ENCODE peak calls at places on chromosome 21, in ten cellular contexts. R, Y, P, T, U, K, Q, E, F and H are unnamed samples.

GRCh38 chr21:46366091-46366490 is 42.1 kb downstream of the PCNT start:
- DNase-seq in R (no peak), Y (no peak), P (no peak), T (no peak), U (no peak), K (no peak), Q (no peak), E (no peak), F (no peak), H (no peak)

GRCh38 chr21:42202321-42202720 is 16.6 kb upstream of the ABCG1 start:
- DNase-seq in R (no peak), Y (no peak), P (no peak), T (no peak), U (no peak), K (no peak), Q (peak), E (no peak), F (no peak), H (no peak)

GRCh38 chr21:15659768-15660423 is 69.9 kb upstream of the USP25 start:
- DNase-seq in R (peak), Y (no peak), P (no peak), T (no peak), U (no peak), K (no peak), Q (no peak), E (peak), F (no peak), H (no peak)

GRCh38 chr21:44572959-44573583 is 458 bp upstream of the KRTAP10-4 start:
- DNase-seq in R (peak), Y (no peak), P (no peak), T (no peak), U (no peak), K (no peak), Q (no peak), E (no peak), F (no peak), H (no peak)

GRCh38 chr21:33367309-33367973 is 35.8 kb upstream of the IFNGR2 start:
- DNase-seq in R (no peak), Y (no peak), P (no peak), T (no peak), U (no peak), K (no peak), Q (no peak), E (peak), F (no peak), H (no peak)

GRCh38 chr21:24045775-24046215 is 1561.5 kb downstream of the MRPL39 start:
- DNase-seq in R (peak), Y (peak), P (no peak), T (peak), U (peak), K (peak), Q (peak), E (peak), F (peak), H (peak)

GRCh38 chr21:24444736-24445135 is 1162.5 kb downstream of the MRPL39 start:
- DNase-seq in R (no peak), Y (no peak), P (no peak), T (no peak), U (no peak), K (no peak), Q (no peak), E (no peak), F (no peak), H (no peak)

GRCh38 chr21:23601549-23601948 is 2005.7 kb downstream of the MRPL39 start:
- DNase-seq in R (no peak), Y (no peak), P (no peak), T (no peak), U (no peak), K (no peak), Q (no peak), E (no peak), F (no peak), H (no peak)

GRCh38 chr21:45875416-45875760 is 106.2 kb upstream of the COL6A1 start:
- DNase-seq in R (no peak), Y (no peak), P (no peak), T (no peak), U (no peak), K (no peak), Q (no peak), E (no peak), F (no peak), H (no peak)

GRCh38 chr21:29145354-29145782 is 14.9 kb downstream of the MAP3K7CL start:
- DNase-seq in R (peak), Y (peak), P (no peak), T (peak), U (no peak), K (peak), Q (peak), E (peak), F (peak), H (peak)

GRCh38 chr21:43734830-43735229 is 15.9 kb downstream of the PDXK start:
- DNase-seq in R (no peak), Y (no peak), P (no peak), T (no peak), U (peak), K (no peak), Q (peak), E (peak), F (peak), H (peak)

GRCh38 chr21:45300786-45301520 is 13.3 kb upstream of the POFUT2 start:
- DNase-seq in R (no peak), Y (no peak), P (no peak), T (no peak), U (no peak), K (no peak), Q (no peak), E (no peak), F (no peak), H (no peak)

GRCh38 chr21:46154155-46154954 is 1.0 kb downstream of the FTCD start:
- DNase-seq in R (no peak), Y (no peak), P (no peak), T (peak), U (peak), K (no peak), Q (no peak), E (no peak), F (no peak), H (no peak)

GRCh38 chr21:44702111-44702972 is 5.4 kb downstream of the KRTAP10-12 start:
- DNase-seq in R (no peak), Y (no peak), P (no peak), T (no peak), U (no peak), K (no peak), Q (no peak), E (no peak), F (no peak), H (no peak)

GRCh38 chr21:46124926-46125845 is 27.3 kb downstream of the COL6A2 start:
- DNase-seq in R (no peak), Y (no peak), P (peak), T (peak), U (peak), K (no peak), Q (no peak), E (peak), F (no peak), H (no peak)

GRCh38 chr21:15617968-15618367 is 111.8 kb upstream of the USP25 start:
- DNase-seq in R (no peak), Y (no peak), P (no peak), T (no peak), U (no peak), K (no peak), Q (peak), E (peak), F (peak), H (peak)

GRCh38 chr21:42309753-42310213 is 5.4 kb downstream of the TFF3 start:
- DNase-seq in R (no peak), Y (no peak), P (peak), T (no peak), U (peak), K (no peak), Q (peak), E (peak), F (peak), H (peak)

GRCh38 chr21:31656199-31657095 is 3.0 kb upstream of the SOD1 start:
- DNase-seq in R (no peak), Y (no peak), P (no peak), T (no peak), U (no peak), K (no peak), Q (no peak), E (peak), F (peak), H (peak)

GRCh38 chr21:27761623-27762022 is 794.7 kb upstream of the ADAMTS5 start:
- DNase-seq in R (no peak), Y (no peak), P (no peak), T (no peak), U (no peak), K (no peak), Q (no peak), E (no peak), F (no peak), H (no peak)

GRCh38 chr21:42313501-42313969 is 1.7 kb downstream of the TFF3 start:
- DNase-seq in R (no peak), Y (no peak), P (no peak), T (no peak), U (peak), K (no peak), Q (no peak), E (no peak), F (peak), H (peak)

GRCh38 chr21:44057055-44057454 is 44.9 kb downstream of the TRAPPC10 start:
- DNase-seq in R (no peak), Y (no peak), P (no peak), T (no peak), U (no peak), K (no peak), Q (no peak), E (no peak), F (no peak), H (no peak)

GRCh38 chr21:42118901-42119300 is 47.8 kb downstream of the UMODL1 start:
- DNase-seq in R (no peak), Y (no peak), P (no peak), T (no peak), U (no peak), K (no peak), Q (no peak), E (peak), F (no peak), H (no peak)

GRCh38 chr21:38773108-38774061 is 32.3 kb upstream of the ETS2 start:
- DNase-seq in R (peak), Y (peak), P (no peak), T (peak), U (no peak), K (peak), Q (peak), E (peak), F (peak), H (peak)

GRCh38 chr21:38438476-38438893 is 59.8 kb downstream of the ERG start:
- DNase-seq in R (peak), Y (no peak), P (no peak), T (peak), U (no peak), K (peak), Q (peak), E (peak), F (peak), H (peak)

GRCh38 chr21:42411891-42412635 is 8.4 kb downstream of the UBASH3A start:
- DNase-seq in R (no peak), Y (no peak), P (peak), T (no peak), U (no peak), K (no peak), Q (peak), E (no peak), F (peak), H (peak)

GRCh38 chr21:16851054-16851453 is 661.8 kb upstream of the CXADR start:
- DNase-seq in R (no peak), Y (no peak), P (no peak), T (no peak), U (no peak), K (no peak), Q (no peak), E (no peak), F (no peak), H (no peak)

GRCh38 chr21:42414928-42415769 is 11.4 kb downstream of the UBASH3A start:
- DNase-seq in R (no peak), Y (no peak), P (peak), T (no peak), U (peak), K (no peak), Q (peak), E (peak), F (peak), H (peak)

GRCh38 chr21:23686737-23687136 is 1920.5 kb downstream of the MRPL39 start:
- DNase-seq in R (no peak), Y (no peak), P (no peak), T (no peak), U (no peak), K (no peak), Q (no peak), E (no peak), F (no peak), H (no peak)

GRCh38 chr21:40053007-40053406 is 185.8 kb downstream of the PCP4 start:
- DNase-seq in R (no peak), Y (peak), P (no peak), T (peak), U (no peak), K (no peak), Q (no peak), E (no peak), F (peak), H (no peak)

GRCh38 chr21:45857761-45858160 is 123.8 kb upstream of the COL6A1 start:
- DNase-seq in R (no peak), Y (no peak), P (no peak), T (no peak), U (peak), K (no peak), Q (no peak), E (no peak), F (no peak), H (no peak)

GRCh38 chr21:17468698-17469097 is 44.1 kb upstream of the CXADR start:
- DNase-seq in R (no peak), Y (no peak), P (no peak), T (no peak), U (no peak), K (no peak), Q (no peak), E (no peak), F (no peak), H (no peak)

GRCh38 chr21:44589586-44590305 is 2.6 kb downstream of the KRTAP10-6 start:
- DNase-seq in R (no peak), Y (no peak), P (no peak), T (no peak), U (no peak), K (no peak), Q (no peak), E (no peak), F (no peak), H (no peak)

GRCh38 chr21:45070970-45071369 is 3.4 kb upstream of the ADARB1 start:
- DNase-seq in R (no peak), Y (no peak), P (no peak), T (no peak), U (no peak), K (no peak), Q (no peak), E (no peak), F (no peak), H (no peak)

GRCh38 chr21:23900727-23901126 is 1706.6 kb downstream of the MRPL39 start:
- DNase-seq in R (no peak), Y (no peak), P (no peak), T (no peak), U (no peak), K (no peak), Q (no peak), E (no peak), F (no peak), H (no peak)

GRCh38 chr21:44748621-44749020 is 37.2 kb upstream of the TSPEAR start:
- DNase-seq in R (no peak), Y (no peak), P (no peak), T (no peak), U (no peak), K (no peak), Q (no peak), E (no peak), F (no peak), H (no peak)

GRCh38 chr21:38561205-38561604 is 62.9 kb upstream of the ERG start:
- DNase-seq in R (no peak), Y (no peak), P (no peak), T (no peak), U (no peak), K (no peak), Q (no peak), E (no peak), F (no peak), H (no peak)

GRCh38 chr21:38898422-38899098 is 92.8 kb downstream of the ETS2 start:
- DNase-seq in R (no peak), Y (no peak), P (no peak), T (no peak), U (no peak), K (no peak), Q (no peak), E (no peak), F (no peak), H (no peak)

GRCh38 chr21:26032263-26032662 is 138.3 kb downstream of the APP start:
- DNase-seq in R (no peak), Y (no peak), P (no peak), T (no peak), U (no peak), K (no peak), Q (no peak), E (peak), F (no peak), H (peak)
- TF ChIP-seq CTCF in R (peak), Y (no peak), P (no peak), T (no peak), U (no peak), K (no peak), Q (peak), E (peak), F (peak), H (peak)

GRCh38 chr21:37087188-37087587 is 14.1 kb downstream of the TTC3 start:
- DNase-seq in R (peak), Y (no peak), P (no peak), T (no peak), U (no peak), K (no peak), Q (peak), E (peak), F (peak), H (peak)
- TF ChIP-seq CTCF in R (peak), Y (no peak), P (no peak), T (no peak), U (no peak), K (peak), Q (peak), E (peak), F (peak), H (peak)

DNA sequence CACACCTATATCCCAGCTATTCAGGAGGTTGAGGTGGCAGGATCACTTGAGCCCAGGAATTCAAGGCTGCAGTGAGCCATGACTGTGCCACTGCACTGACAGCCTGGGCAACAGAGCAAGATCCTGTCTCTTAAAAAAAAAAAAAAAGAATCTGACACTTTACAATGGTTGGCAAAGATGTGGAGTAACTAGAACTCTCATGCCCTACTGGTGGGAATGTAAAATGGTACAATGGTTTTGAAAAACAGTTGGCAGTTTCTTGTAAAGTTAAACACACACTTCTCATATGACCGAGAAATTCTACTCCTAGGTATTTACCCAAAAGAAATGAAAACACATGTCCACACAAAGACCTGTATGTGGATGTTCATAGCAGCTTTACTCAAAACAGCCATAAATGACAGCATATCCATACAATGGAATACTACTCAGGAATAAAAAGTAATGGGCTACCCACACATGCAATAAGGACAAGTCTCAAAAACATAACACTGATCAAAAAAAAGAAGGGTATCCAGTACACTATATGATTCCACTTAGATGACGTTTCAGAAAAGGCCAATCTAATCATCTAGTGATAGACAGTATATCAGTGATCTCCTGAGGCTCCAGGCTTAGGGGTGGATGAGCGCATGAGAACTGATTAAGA is 58.1 kb downstream of the HLCS start:
- DNase-seq in R (no peak), Y (no peak), P (no peak), T (no peak), U (no peak), K (no peak), Q (peak), E (no peak), F (no peak), H (peak)
- TF ChIP-seq CTCF in R (peak), Y (no peak), P (no peak), T (no peak), U (no peak), K (peak), Q (peak), E (no peak), F (peak), H (peak)

GRCh38 chr21:34906401-34906800 is 142.7 kb downstream of the RUNX1 start:
- DNase-seq in R (no peak), Y (no peak), P (no peak), T (no peak), U (no peak), K (no peak), Q (no peak), E (no peak), F (no peak), H (no peak)

GRCh38 chr21:34909492-34910292 is 139.4 kb downstream of the RUNX1 start:
- DNase-seq in R (no peak), Y (no peak), P (no peak), T (no peak), U (no peak), K (no peak), Q (no peak), E (peak), F (no peak), H (no peak)

GRCh38 chr21:34910396-34910795 is 138.7 kb downstream of the RUNX1 start:
- DNase-seq in R (no peak), Y (no peak), P (no peak), T (no peak), U (no peak), K (no peak), Q (no peak), E (no peak), F (no peak), H (no peak)

GRCh38 chr21:34907783-34908423 is 141.2 kb downstream of the RUNX1 start:
- DNase-seq in R (no peak), Y (no peak), P (no peak), T (no peak), U (no peak), K (no peak), Q (no peak), E (no peak), F (no peak), H (no peak)

DNA sequence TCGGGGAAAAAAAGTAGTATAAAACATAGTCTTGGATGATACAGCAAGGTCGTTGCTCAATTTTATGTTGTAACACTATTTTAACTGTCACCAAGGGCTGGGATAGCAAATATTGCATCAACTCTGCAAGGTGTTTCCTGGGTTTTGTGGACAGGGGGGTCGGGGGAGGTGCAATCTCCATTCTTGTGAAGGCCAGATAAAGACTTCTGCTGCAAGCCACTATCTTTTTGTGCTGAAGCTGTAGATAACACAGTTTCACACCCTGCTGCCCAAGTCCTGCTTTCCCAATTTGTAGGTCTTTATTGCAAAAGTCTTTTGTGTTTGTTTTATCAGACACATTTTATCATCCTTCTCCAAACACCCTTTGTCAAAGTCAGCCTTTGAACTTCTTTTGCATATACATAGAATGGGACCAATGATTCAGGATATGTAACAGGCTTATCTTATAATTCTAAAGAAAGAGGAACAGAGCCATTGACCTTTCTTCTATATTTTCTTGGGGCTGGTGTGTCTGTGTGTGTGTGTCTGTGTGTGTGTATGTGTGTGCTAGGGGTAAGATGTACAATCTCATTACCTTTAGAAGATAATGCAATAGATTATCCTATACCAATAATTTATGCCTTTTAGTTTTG is 140.6 kb downstream of the RUNX1 start:
- DNase-seq in R (no peak), Y (no peak), P (no peak), T (peak), U (no peak), K (no peak), Q (peak), E (peak), F (no peak), H (peak)
- TF ChIP-seq CTCF in R (no peak), Y (no peak), P (no peak), T (no peak), U (no peak), K (no peak), Q (no peak), E (no peak), F (no peak), H (no peak)